ENCODE peak calls at places on chromosome 11, in four cellular contexts. L is K562, I is IMR-90, R is GM12878. B is an unnamed sample.
A peak's percentile ranks its signal among the peaks of the same experiment; 100 is the strongest.

GRCh38 chr11:95364324-95365295 is 133.6 kb upstream of the SESN3 start:
- DNase-seq in L (no peak), I (no peak), R (no peak), B (no peak)

GRCh38 chr11:20397281-20397680 is 9.8 kb downstream of the PRMT3 start:
- DNase-seq in L (peak; percentile 18), I (peak; percentile 57), R (no peak), B (peak; percentile 41)

GRCh38 chr11:75668508-75669297 is at the start of gene MAP6:
- DNase-seq in I (no peak), L (peak; percentile 30), R (no peak), B (no peak)

GRCh38 chr11:96335389-96335788 is 7.6 kb downstream of the MAML2 start:
- DNase-seq in I (peak; percentile 52), R (no peak), L (no peak), B (no peak)

GRCh38 chr11:12824281-12825041 is 150.2 kb downstream of the TEAD1 start:
- DNase-seq in L (no peak), I (no peak), R (no peak), B (peak; percentile 95)

GRCh38 chr11:64098318-64098831 is 62.6 kb downstream of the FLRT1 start:
- DNase-seq in L (no peak), I (no peak), R (no peak), B (no peak)

GRCh38 chr11:100576044-100577021 is 110.8 kb upstream of the ARHGAP42 start:
- DNase-seq in I (peak; percentile 73), L (peak; percentile 38), R (peak; percentile 9), B (peak; percentile 56)

GRCh38 chr11:35303596-35304392 is 115.6 kb downstream of the SLC1A2 start:
- DNase-seq in I (peak; percentile 79), R (no peak), L (no peak), B (no peak)

GRCh38 chr11:66059966-66060680 is 8.0 kb downstream of the SF3B2 start:
- DNase-seq in I (no peak), R (no peak), L (no peak), B (no peak)

GRCh38 chr11:95699631-95700470 is 89.7 kb downstream of the FAM76B start:
- DNase-seq in L (no peak), I (peak; percentile 49), R (no peak), B (no peak)

GRCh38 chr11:19868871-19869270 is 156.2 kb downstream of the NAV2 start:
- DNase-seq in L (no peak), R (no peak), I (peak; percentile 20), B (no peak)

GRCh38 chr11:28559497-28559896 is 451.3 kb downstream of the METTL15 start:
- DNase-seq in R (no peak), I (peak; percentile 83), L (no peak), B (no peak)

GRCh38 chr11:111601979-111602864 is at the start of gene SIK2:
- DNase-seq in L (peak; percentile 96), I (peak; percentile 94), R (peak; percentile 88), B (peak; percentile 95)

GRCh38 chr11:111601636-111601978 is 642 bp upstream of the SIK2 start:
- DNase-seq in L (no peak), R (no peak), I (no peak), B (no peak)

GRCh38 chr11:111604392-111605009 is 2.3 kb downstream of the SIK2 start:
- DNase-seq in I (peak; percentile 45), R (peak; percentile 23), L (peak; percentile 45), B (peak; percentile 79)

GRCh38 chr11:111603633-111604130 is 1.4 kb downstream of the SIK2 start:
- DNase-seq in R (no peak), I (no peak), L (no peak), B (peak; percentile 49)

DNA sequence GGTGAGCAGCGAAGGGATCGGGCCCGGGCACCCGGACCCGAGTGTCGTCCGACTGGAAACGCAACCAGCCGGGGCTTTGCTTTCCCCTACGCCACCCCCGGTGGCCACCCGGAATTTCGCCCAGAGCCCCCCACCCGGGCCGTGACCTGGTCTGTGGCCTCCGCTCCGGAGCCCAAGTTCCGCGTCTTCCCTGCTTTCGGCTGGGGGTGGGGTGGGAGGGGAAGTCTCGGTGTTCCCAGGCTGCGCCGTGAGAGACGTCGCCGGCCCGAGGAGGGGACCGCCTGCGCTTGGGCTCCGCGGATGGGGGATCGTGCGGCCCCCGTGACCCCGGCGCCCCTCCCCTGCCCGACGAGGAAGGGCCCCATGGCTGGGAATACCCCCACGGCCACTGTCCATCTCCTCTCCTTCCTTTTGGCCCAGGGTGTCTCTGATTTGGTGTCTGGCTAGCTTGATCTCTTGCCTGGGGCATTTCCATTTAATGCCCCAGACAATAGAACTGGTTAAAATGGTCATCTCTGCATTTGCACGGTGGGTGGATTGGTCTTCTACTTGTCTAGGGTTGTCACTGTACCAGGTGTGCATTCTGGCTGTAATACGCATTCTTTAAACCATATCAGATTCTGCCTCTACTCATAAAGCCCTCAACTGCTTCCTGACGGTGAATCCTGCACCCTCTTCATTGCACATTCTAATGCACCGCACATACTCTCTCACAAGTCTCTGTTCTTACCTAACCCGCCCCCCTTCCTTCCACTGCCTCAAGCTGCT is 800 bp downstream of the SIK2 start:
- DNase-seq in R (no peak), I (peak; percentile 43), L (peak; percentile 43), B (no peak)
- H2AFZ ChIP-seq in R (peak overlapping the region; percentile 95), I (peak overlapping the region; percentile 96), L (peak overlapping the region; percentile 89), B (peak overlapping the region; percentile 95)

GRCh38 chr11:2088746-2089535 is 50.2 kb downstream of the IGF2 start:
- DNase-seq in I (no peak), L (peak; percentile 20), R (no peak), B (no peak)

GRCh38 chr11:2084721-2085120 is 54.5 kb downstream of the IGF2 start:
- DNase-seq in I (no peak), L (no peak), R (no peak), B (no peak)

GRCh38 chr11:2085251-2086066 is 53.7 kb downstream of the IGF2 start:
- DNase-seq in I (no peak), R (no peak), L (no peak), B (no peak)

GRCh38 chr11:2088284-2088683 is 50.9 kb downstream of the IGF2 start:
- DNase-seq in R (no peak), L (no peak), I (no peak), B (no peak)

GRCh38 chr11:2086239-2087040 is 52.7 kb downstream of the IGF2 start:
- DNase-seq in R (no peak), I (no peak), L (no peak), B (no peak)
- TF ChIP-seq FOS in R (no peak), I (no peak), L (no peak), B (no peak)

GRCh38 chr11:32087602-32088001 is 3.3 kb upstream of the RCN1 start:
- DNase-seq in I (peak; percentile 52), R (no peak), L (peak; percentile 18), B (no peak)

GRCh38 chr11:32092581-32093170 is 1.8 kb downstream of the RCN1 start:
- DNase-seq in R (no peak), L (no peak), I (no peak), B (no peak)

GRCh38 chr11:32088117-32088941 is 2.5 kb upstream of the RCN1 start:
- DNase-seq in L (no peak), I (peak; percentile 91), R (peak; percentile 66), B (peak; percentile 89)

GRCh38 chr11:32094931-32095330 is 4.1 kb downstream of the RCN1 start:
- DNase-seq in I (no peak), R (no peak), L (no peak), B (no peak)

DNA sequence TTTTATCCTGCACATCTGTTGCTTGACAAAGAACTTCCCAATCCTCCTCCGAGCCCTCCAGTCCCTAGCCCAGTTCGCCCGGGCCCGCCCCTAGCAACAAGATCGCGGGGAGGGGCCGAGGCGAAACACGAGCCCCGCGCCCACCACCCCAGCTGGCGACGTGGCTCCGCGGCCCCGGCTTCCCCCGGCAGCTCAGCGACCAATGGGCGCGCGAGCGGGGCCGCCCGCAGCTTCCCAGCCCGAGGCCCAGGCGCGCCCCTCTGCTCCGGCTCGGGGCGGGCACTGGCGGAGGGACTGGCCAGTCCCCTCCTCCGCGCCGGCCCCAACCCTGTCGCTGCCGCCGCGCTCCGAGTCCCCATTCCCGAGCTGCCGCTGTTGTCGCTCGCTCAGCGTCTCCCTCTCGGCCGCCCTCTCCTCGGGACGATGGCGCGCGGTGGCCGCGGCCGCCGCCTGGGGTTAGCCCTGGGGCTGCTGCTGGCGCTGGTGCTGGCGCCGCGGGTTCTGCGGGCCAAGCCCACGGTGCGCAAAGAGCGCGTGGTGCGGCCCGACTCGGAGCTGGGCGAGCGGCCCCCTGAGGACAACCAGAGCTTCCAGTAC is at the start of gene RCN1:
- DNase-seq in I (peak; percentile 86), L (peak; percentile 58), R (no peak), B (peak; percentile 88)
- TF ChIP-seq POLR2A in I (peak; percentile 83), L (peak; percentile 21), R (peak; percentile 78), B (peak; percentile 34)

GRCh38 chr11:118304809-118305248 is 299 bp downstream of the CD3E start:
- DNase-seq in R (no peak), L (no peak), I (no peak), B (no peak)
- H2AFZ ChIP-seq in R (peak overlapping the region; percentile 37), L (peak overlapping the region; percentile 60), I (no peak overlapping the region), B (no peak overlapping the region)

GRCh38 chr11:17846852-17847453 is 112.4 kb downstream of the KCNC1 start:
- DNase-seq in L (no peak), I (peak; percentile 73), R (no peak), B (no peak)
- TF ChIP-seq FOS in L (no peak), I (no peak), R (no peak), B (no peak)